ENCODE peak calls at places on chromosomes 5 and 9, in eight cellular contexts. One of them, this sample, is unnamed.

GRCh38 chr9:128026255-128027165 is 40.6 kb downstream of the NAIF1 start:
- DNase-seq in RPMI7951: peak; percentile 84
- DNase-seq in NCI-H187: no peak
- DNase-seq in HCT116: no peak
- DNase-seq in HT1080: no peak
- DNase-seq in testis: no peak
- DNase-seq in posterior cingulate gyrus: no peak
- DNase-seq in T-helper 1 cell: peak; percentile 67
- DNase-seq in this sample: peak; percentile 75

GRCh38 chr9:134125413-134126095 is 10.3 kb upstream of the WDR5 start:
- DNase-seq in HT1080: no peak
- DNase-seq in T-helper 1 cell: no peak
- DNase-seq in RPMI7951: no peak
- DNase-seq in posterior cingulate gyrus: peak; percentile 48
- DNase-seq in testis: no peak
- DNase-seq in HCT116: no peak
- DNase-seq in NCI-H187: no peak
- DNase-seq in this sample: no peak

GRCh38 chr9:117906763-117907162 is 202.6 kb downstream of the TLR4 start:
- DNase-seq in testis: no peak
- DNase-seq in RPMI7951: no peak
- DNase-seq in T-helper 1 cell: no peak
- DNase-seq in posterior cingulate gyrus: no peak
- DNase-seq in HT1080: no peak
- DNase-seq in HCT116: no peak
- DNase-seq in NCI-H187: no peak
- DNase-seq in this sample: no peak

GRCh38 chr5:149002053-149002452 is 60.8 kb downstream of the SH3TC2 start:
- DNase-seq in HCT116: peak; percentile 44
- DNase-seq in RPMI7951: peak; percentile 99
- DNase-seq in NCI-H187: no peak
- DNase-seq in posterior cingulate gyrus: no peak
- DNase-seq in T-helper 1 cell: no peak
- DNase-seq in testis: peak; percentile 16
- DNase-seq in HT1080: peak; percentile 100
- DNase-seq in this sample: peak; percentile 100

GRCh38 chr9:127968717-127969383 is 11.9 kb downstream of the EEIG1 start:
- DNase-seq in RPMI7951: peak; percentile 75
- DNase-seq in testis: peak; percentile 87
- DNase-seq in HCT116: peak; percentile 67
- DNase-seq in HT1080: peak; percentile 69
- DNase-seq in T-helper 1 cell: no peak
- DNase-seq in posterior cingulate gyrus: peak; percentile 88
- DNase-seq in NCI-H187: no peak
- DNase-seq in this sample: peak; percentile 81

GRCh38 chr9:135246248-135247173 is 159.0 kb downstream of the OLFM1 start:
- DNase-seq in T-helper 1 cell: no peak
- DNase-seq in testis: no peak
- DNase-seq in RPMI7951: no peak
- DNase-seq in posterior cingulate gyrus: peak; percentile 69
- DNase-seq in HCT116: no peak
- DNase-seq in HT1080: no peak
- DNase-seq in NCI-H187: no peak
- DNase-seq in this sample: no peak

GRCh38 chr5:138874241-138874640 is 894 bp downstream of the LRRTM2 start:
- DNase-seq in HT1080: peak; percentile 29
- DNase-seq in RPMI7951: peak; percentile 24
- DNase-seq in HCT116: no peak
- DNase-seq in posterior cingulate gyrus: peak; percentile 80
- DNase-seq in NCI-H187: no peak
- DNase-seq in T-helper 1 cell: no peak
- DNase-seq in testis: no peak
- DNase-seq in this sample: no peak

GRCh38 chr5:132279801-132280200 is 14.4 kb upstream of the SLC22A4 start:
- DNase-seq in HT1080: no peak
- DNase-seq in T-helper 1 cell: no peak
- DNase-seq in NCI-H187: no peak
- DNase-seq in posterior cingulate gyrus: no peak
- DNase-seq in testis: no peak
- DNase-seq in RPMI7951: no peak
- DNase-seq in HCT116: no peak
- DNase-seq in this sample: no peak

GRCh38 chr5:169847519-169847918 is 132.8 kb downstream of the INSYN2B start:
- DNase-seq in HCT116: no peak
- DNase-seq in posterior cingulate gyrus: no peak
- DNase-seq in RPMI7951: no peak
- DNase-seq in testis: no peak
- DNase-seq in HT1080: no peak
- DNase-seq in T-helper 1 cell: no peak
- DNase-seq in NCI-H187: no peak
- DNase-seq in this sample: no peak

GRCh38 chr5:113110117-113110516 is 133.5 kb downstream of the DCP2 start:
- DNase-seq in HT1080: no peak
- DNase-seq in HCT116: no peak
- DNase-seq in testis: no peak
- DNase-seq in RPMI7951: no peak
- DNase-seq in NCI-H187: no peak
- DNase-seq in posterior cingulate gyrus: no peak
- DNase-seq in T-helper 1 cell: no peak
- DNase-seq in this sample: no peak

GRCh38 chr5:139683295-139684271 is 35.4 kb downstream of the CXXC5 start:
- DNase-seq in posterior cingulate gyrus: no peak
- DNase-seq in RPMI7951: no peak
- DNase-seq in NCI-H187: no peak
- DNase-seq in HT1080: no peak
- DNase-seq in testis: no peak
- DNase-seq in T-helper 1 cell: no peak
- DNase-seq in HCT116: no peak
- DNase-seq in this sample: no peak

GRCh38 chr5:82525626-82526025 is 247.5 kb upstream of the RPS23 start:
- DNase-seq in HT1080: no peak
- DNase-seq in RPMI7951: no peak
- DNase-seq in T-helper 1 cell: no peak
- DNase-seq in HCT116: no peak
- DNase-seq in NCI-H187: no peak
- DNase-seq in posterior cingulate gyrus: no peak
- DNase-seq in testis: no peak
- DNase-seq in this sample: no peak

GRCh38 chr5:66553368-66553912 is 42.8 kb upstream of the MAST4 start:
- DNase-seq in T-helper 1 cell: no peak
- DNase-seq in RPMI7951: no peak
- DNase-seq in NCI-H187: no peak
- DNase-seq in HCT116: no peak
- DNase-seq in testis: no peak
- DNase-seq in posterior cingulate gyrus: no peak
- DNase-seq in HT1080: no peak
- DNase-seq in this sample: no peak

GRCh38 chr9:136835932-136836901 is 6.1 kb upstream of the AJM1 start:
- DNase-seq in NCI-H187: no peak
- DNase-seq in testis: no peak
- DNase-seq in posterior cingulate gyrus: no peak
- DNase-seq in HCT116: no peak
- DNase-seq in RPMI7951: no peak
- DNase-seq in T-helper 1 cell: no peak
- DNase-seq in HT1080: no peak
- DNase-seq in this sample: no peak